ENCODE peak calls at places on chromosomes 12 and 14, in four cellular contexts. J is H1, T is SK-N-SH, L is HepG2. B is an unnamed sample.

GRCh38 chr12:81502912-81503695 is 256.0 kb downstream of the PPFIA2 start:
- DNase-seq in J (no peak), T (no peak), L (no peak), B (no peak)

GRCh38 chr12:85280138-85280983 is at the start of gene ALX1:
- DNase-seq in J (no peak), T (peak), L (no peak), B (no peak)

GRCh38 chr12:22657538-22657937 is 32.6 kb downstream of the ETNK1 start:
- DNase-seq in J (no peak), T (no peak), L (no peak), B (no peak)

GRCh38 chr12:96103067-96103650 is 67.8 kb upstream of the LTA4H start:
- DNase-seq in J (no peak), T (no peak), L (no peak), B (no peak)

GRCh38 chr14:98189521-98189920 is 1082.5 kb downstream of the BCL11B start:
- DNase-seq in J (no peak), T (no peak), L (no peak), B (no peak)

GRCh38 chr12:11839093-11839641 is 189.7 kb downstream of the ETV6 start:
- DNase-seq in J (no peak), T (no peak), L (no peak), B (no peak)

GRCh38 chr12:12927211-12928079 is 24.5 kb downstream of the GPRC5D start:
- DNase-seq in J (no peak), T (peak), L (peak), B (peak)

GRCh38 chr14:38139926-38140325 is 67.8 kb upstream of the SSTR1 start:
- DNase-seq in J (no peak), T (no peak), L (no peak), B (no peak)

GRCh38 chr12:461425-461824 is 1.7 kb downstream of the B4GALNT3 start:
- DNase-seq in J (no peak), T (no peak), L (peak), B (no peak)

GRCh38 chr14:32932302-32932920 is 6.3 kb upstream of the NPAS3 start:
- DNase-seq in J (no peak), T (no peak), L (no peak), B (no peak)

GRCh38 chr14:90827919-90828610 is 11.8 kb upstream of the TTC7B start:
- DNase-seq in J (peak), T (peak), L (peak), B (peak)

GRCh38 chr14:76872796-76873432 is 46.7 kb downstream of the LRRC74A start:
- DNase-seq in J (no peak), T (peak), L (peak), B (no peak)

GRCh38 chr14:74843653-74844052 is 32.3 kb downstream of the PROX2 start:
- DNase-seq in J (no peak), T (peak), L (no peak), B (no peak)

GRCh38 chr12:114709112-114709511 is 25.1 kb upstream of the TBX3 start:
- DNase-seq in J (no peak), T (no peak), L (no peak), B (no peak)

GRCh38 chr12:19819231-19819630 is 379.9 kb downstream of the AEBP2 start:
- DNase-seq in J (no peak), T (no peak), L (no peak), B (no peak)

GRCh38 chr12:132774159-132774558 is 12.5 kb upstream of the ANKLE2 start:
- DNase-seq in J (no peak), T (no peak), L (no peak), B (no peak)
- TF ChIP-seq TCF12 in J (no peak), T (no peak), L (no peak), B (no peak)

DNA sequence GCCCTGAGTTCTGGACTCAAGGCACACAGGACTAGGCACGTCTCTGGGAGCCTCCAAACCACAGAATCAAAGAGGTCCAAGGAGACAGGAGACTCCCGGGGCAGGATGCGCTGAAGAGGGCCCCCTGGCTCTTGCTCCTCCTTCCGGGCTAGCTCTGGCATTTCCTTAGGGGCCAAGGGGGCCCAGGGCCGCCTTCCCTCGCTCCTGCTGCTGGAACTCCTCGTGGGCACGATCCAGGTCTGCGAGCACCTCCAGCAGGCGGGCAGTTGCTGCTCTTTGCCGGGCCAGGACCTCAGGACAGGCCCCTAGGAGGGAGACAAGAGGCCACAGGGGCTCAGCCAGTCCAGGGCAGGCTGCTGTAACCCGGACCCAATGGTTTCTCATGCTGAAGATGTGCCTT is 35.8 kb downstream of the RASAL1 start:
- DNase-seq in J (no peak), T (no peak), L (no peak), B (no peak)
- TF ChIP-seq GABPA in J (no peak), T (no peak), L (no peak), B (no peak)

DNA sequence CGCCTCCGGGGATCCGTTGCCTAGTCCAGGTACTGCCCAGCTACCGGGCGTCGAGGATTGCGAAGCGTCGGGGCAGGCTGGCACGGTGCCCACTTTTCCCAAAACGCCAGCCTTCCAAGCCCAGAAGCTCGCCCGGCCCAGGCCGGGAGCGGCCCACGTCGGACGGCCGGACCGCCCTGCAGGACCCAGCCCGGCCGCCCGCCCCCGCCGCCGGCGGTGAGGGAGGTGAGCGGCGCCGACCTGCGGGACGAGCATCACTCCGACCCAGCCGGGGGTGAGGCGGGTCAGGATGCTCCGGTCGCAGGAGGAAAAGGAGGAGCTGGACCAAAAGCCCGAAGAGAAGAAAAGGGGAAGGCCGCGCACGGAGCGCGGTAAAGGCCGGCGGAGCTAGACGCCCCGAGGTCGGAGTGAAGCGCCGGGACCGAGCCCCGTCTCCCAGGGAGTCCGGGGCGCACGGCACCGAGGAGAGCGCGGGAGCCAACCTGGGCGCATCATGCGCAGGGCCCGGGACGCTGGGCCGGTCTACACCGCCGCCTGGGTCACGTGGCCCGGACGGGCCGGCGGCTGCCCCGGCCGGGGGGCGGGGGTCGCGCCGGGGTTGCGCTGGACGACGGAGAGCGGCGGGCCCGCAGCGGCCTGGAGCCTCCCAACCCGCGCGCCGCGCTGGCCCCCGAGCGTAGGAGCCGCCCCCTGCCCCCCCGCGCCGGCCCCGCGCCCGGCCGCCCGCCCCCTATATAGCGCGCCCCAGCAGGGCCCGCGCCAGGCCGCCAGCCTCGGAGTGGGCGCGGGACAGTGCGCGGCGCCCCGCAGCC is at the start of gene AQP5:
- DNase-seq in J (no peak), T (peak), L (no peak), B (no peak)
- TF ChIP-seq RFX5 in J (no peak), T (no peak), L (no peak), B (no peak)

GRCh38 chr12:112998997-112999767 is 20.9 kb downstream of the OAS2 start:
- DNase-seq in J (no peak), T (no peak), L (no peak), B (no peak)

GRCh38 chr12:113003631-113004030 is 25.3 kb downstream of the OAS2 start:
- DNase-seq in J (no peak), T (peak), L (no peak), B (no peak)

GRCh38 chr12:113002676-113003075 is 24.4 kb downstream of the OAS2 start:
- DNase-seq in J (no peak), T (no peak), L (no peak), B (no peak)

GRCh38 chr12:113000433-113000832 is 22.1 kb downstream of the OAS2 start:
- DNase-seq in J (no peak), T (no peak), L (no peak), B (no peak)

GRCh38 chr12:113002155-113002554 is 23.8 kb downstream of the OAS2 start:
- DNase-seq in J (no peak), T (no peak), L (peak), B (no peak)
- TF ChIP-seq TCF12 in J (no peak), T (no peak), L (no peak), B (no peak)